ENCODE peak calls at places on chromosomes 4 and X, in ten cellular contexts. A is ureter; T is activated naive CD8-positive, alpha-beta T cell treated with anti-CD3 and anti-CD28 coated beads for 36 hours; P is NCI-H1436; S is BJ; B is psoas muscle; G is posterior vena cava; N is astrocyte of the spinal cord; Y is stimulated activated CD8-positive, alpha-beta memory T cell treated with anti-CD3 and anti-CD28 coated beads, Interleukin-7, amount 100 ng/mL, for 24 hours; L is HFFc6. W is an unnamed sample.

GRCh38 chr4:156628858-156629257 is 342.7 kb downstream of the PDGFC start:
- DNase-seq in A (no peak), G (no peak), N (no peak), P (no peak), T (no peak), Y (no peak), B (no peak), S (no peak), L (no peak), W (no peak)

GRCh38 chr4:186839122-186840037 is 115.7 kb upstream of the FAT1 start:
- DNase-seq in B (peak), L (peak), S (peak), N (peak), T (no peak), Y (no peak), P (no peak), A (no peak), G (no peak), W (no peak)

GRCh38 chrX:14913241-14913640 is 40.0 kb downstream of the MOSPD2 start:
- DNase-seq in S (no peak), P (no peak), Y (no peak), B (no peak), N (peak), A (no peak), L (peak), T (no peak), G (no peak), W (no peak)

GRCh38 chr4:25190407-25190806 is 30.2 kb upstream of the SEPSECS start:
- DNase-seq in N (no peak), Y (no peak), P (no peak), G (no peak), L (no peak), B (no peak), T (no peak), A (no peak), S (no peak), W (no peak)

GRCh38 chrX:19121466-19121865 is 802 bp downstream of the ADGRG2 start:
- DNase-seq in N (no peak), Y (no peak), G (no peak), S (no peak), A (no peak), T (no peak), P (no peak), L (no peak), B (no peak), W (no peak)

GRCh38 chr4:137922721-137923120 is 319.4 kb downstream of the SLC7A11 start:
- DNase-seq in S (no peak), T (no peak), P (no peak), N (no peak), Y (no peak), A (no peak), L (no peak), B (no peak), G (no peak), W (no peak)

GRCh38 chr4:136103616-136104015 is 1428.7 kb downstream of the PCDH18 start:
- DNase-seq in N (no peak), G (no peak), P (no peak), A (no peak), B (no peak), L (no peak), Y (no peak), T (no peak), S (no peak), W (no peak)

GRCh38 chr4:124105212-124105611 is 607.3 kb downstream of the ANKRD50 start:
- DNase-seq in T (no peak), N (no peak), A (no peak), L (no peak), G (no peak), S (no peak), P (no peak), Y (no peak), B (no peak), W (no peak)

GRCh38 chrX:40434947-40435346 is 145.8 kb upstream of the ATP6AP2 start:
- DNase-seq in G (no peak), S (no peak), B (peak), P (peak), N (peak), L (no peak), A (no peak), Y (no peak), T (no peak), W (no peak)

GRCh38 chr4:61693520-61693919 is 493.4 kb downstream of the ADGRL3 start:
- DNase-seq in P (no peak), G (no peak), L (no peak), Y (no peak), B (no peak), S (no peak), A (no peak), N (no peak), T (no peak), W (no peak)

GRCh38 chr4:56655627-56656345 is 25.3 kb downstream of the HOPX start:
- DNase-seq in P (no peak), T (peak), A (peak), Y (no peak), N (no peak), G (peak), L (no peak), S (no peak), B (peak), W (no peak)

GRCh38 chrX:40153335-40154221 is 55.8 kb upstream of the BCOR start:
- DNase-seq in L (no peak), A (no peak), N (no peak), B (peak), Y (no peak), S (no peak), G (peak), T (peak), P (no peak), W (no peak)

GRCh38 chrX:77342028-77342427 is 105.2 kb upstream of the FGF16 start:
- DNase-seq in G (no peak), N (no peak), A (no peak), B (no peak), S (no peak), P (no peak), Y (no peak), L (no peak), T (no peak), W (no peak)

GRCh38 chr4:78297075-78297815 is 240.1 kb downstream of the FRAS1 start:
- DNase-seq in G (no peak), S (peak), T (no peak), L (no peak), A (no peak), P (no peak), Y (no peak), N (peak), B (no peak), W (no peak)

GRCh38 chr4:140343303-140343702 is 30.1 kb upstream of the SCOC start:
- DNase-seq in N (no peak), B (no peak), T (no peak), G (peak), S (no peak), P (no peak), Y (no peak), A (peak), L (no peak), W (no peak)

GRCh38 chrX:71251456-71251973 is 2.4 kb downstream of the ZMYM3 start:
- DNase-seq in G (no peak), N (no peak), S (no peak), L (no peak), Y (no peak), P (no peak), A (no peak), T (peak), B (no peak), W (no peak)

GRCh38 chr4:77174426-77174825 is 17.4 kb downstream of the CCNG2 start:
- DNase-seq in P (no peak), Y (no peak), T (no peak), S (no peak), N (peak), L (no peak), G (no peak), B (no peak), A (no peak), W (no peak)

GRCh38 chr4:617644-618330 is 7.6 kb upstream of the PDE6B start:
- DNase-seq in Y (no peak), S (no peak), G (peak), A (no peak), N (no peak), T (no peak), B (no peak), L (no peak), P (no peak), W (no peak)